ENCODE peak calls at places on chromosomes 16 and 17, in eight cellular contexts. One of them, this sample, is unnamed.
A peak's percentile ranks its signal among the peaks of the same experiment; 100 is the strongest.

GRCh38 chr17:14779236-14779635 is 478.4 kb downstream of the HS3ST3B1 start:
- DNase-seq in NCI-H460: no peak
- DNase-seq in T-helper 2 cell: no peak
- DNase-seq in NCI-H510A treated with DMSO at 0.1 percent for 48 hours: no peak
- DNase-seq in WTC11: no peak
- DNase-seq in GM23248: no peak
- DNase-seq in kidney glomerular epithelial cell: no peak
- DNase-seq in stimulated activated CD4-positive, alpha-beta T cell treated with anti-CD3 and anti-CD28 coated beads, Interleukin-1b, Interleukin-23, amount 100 ng/mL, for 4 hours: no peak
- DNase-seq in this sample: no peak

GRCh38 chr17:17538417-17539391 is 42.5 kb upstream of the RASD1 start:
- DNase-seq in NCI-H460: peak; percentile 11
- DNase-seq in T-helper 2 cell: no peak
- DNase-seq in NCI-H510A treated with DMSO at 0.1 percent for 48 hours: peak; percentile 97
- DNase-seq in WTC11: no peak
- DNase-seq in GM23248: no peak
- DNase-seq in kidney glomerular epithelial cell: no peak
- DNase-seq in stimulated activated CD4-positive, alpha-beta T cell treated with anti-CD3 and anti-CD28 coated beads, Interleukin-1b, Interleukin-23, amount 100 ng/mL, for 4 hours: no peak
- DNase-seq in this sample: no peak

GRCh38 chr16:27703121-27703520 is 153.2 kb downstream of the KATNIP start:
- DNase-seq in NCI-H460: no peak
- DNase-seq in T-helper 2 cell: no peak
- DNase-seq in NCI-H510A treated with DMSO at 0.1 percent for 48 hours: no peak
- DNase-seq in WTC11: no peak
- DNase-seq in GM23248: no peak
- DNase-seq in kidney glomerular epithelial cell: no peak
- DNase-seq in stimulated activated CD4-positive, alpha-beta T cell treated with anti-CD3 and anti-CD28 coated beads, Interleukin-1b, Interleukin-23, amount 100 ng/mL, for 4 hours: no peak
- DNase-seq in this sample: no peak

GRCh38 chr17:73625975-73626706 is 18.1 kb downstream of the SDK2 start:
- DNase-seq in NCI-H460: no peak
- DNase-seq in T-helper 2 cell: no peak
- DNase-seq in NCI-H510A treated with DMSO at 0.1 percent for 48 hours: no peak
- DNase-seq in WTC11: no peak
- DNase-seq in GM23248: no peak
- DNase-seq in kidney glomerular epithelial cell: no peak
- DNase-seq in stimulated activated CD4-positive, alpha-beta T cell treated with anti-CD3 and anti-CD28 coated beads, Interleukin-1b, Interleukin-23, amount 100 ng/mL, for 4 hours: no peak
- DNase-seq in this sample: no peak

GRCh38 chr16:85372627-85373372 is 240.3 kb upstream of the GSE1 start:
- DNase-seq in NCI-H460: no peak
- DNase-seq in T-helper 2 cell: no peak
- DNase-seq in NCI-H510A treated with DMSO at 0.1 percent for 48 hours: no peak
- DNase-seq in WTC11: no peak
- DNase-seq in GM23248: peak; percentile 95
- DNase-seq in kidney glomerular epithelial cell: peak; percentile 64
- DNase-seq in stimulated activated CD4-positive, alpha-beta T cell treated with anti-CD3 and anti-CD28 coated beads, Interleukin-1b, Interleukin-23, amount 100 ng/mL, for 4 hours: no peak
- DNase-seq in this sample: peak; percentile 55

GRCh38 chr17:40598021-40598927 is 33.0 kb upstream of the CCR7 start:
- DNase-seq in NCI-H460: no peak
- DNase-seq in T-helper 2 cell: peak; percentile 42
- DNase-seq in NCI-H510A treated with DMSO at 0.1 percent for 48 hours: no peak
- DNase-seq in WTC11: no peak
- DNase-seq in GM23248: no peak
- DNase-seq in kidney glomerular epithelial cell: no peak
- DNase-seq in stimulated activated CD4-positive, alpha-beta T cell treated with anti-CD3 and anti-CD28 coated beads, Interleukin-1b, Interleukin-23, amount 100 ng/mL, for 4 hours: peak; percentile 75
- DNase-seq in this sample: peak; percentile 92

GRCh38 chr17:57898487-57899311 is 48.9 kb upstream of the MRPS23 start:
- DNase-seq in NCI-H460: no peak
- DNase-seq in T-helper 2 cell: no peak
- DNase-seq in NCI-H510A treated with DMSO at 0.1 percent for 48 hours: no peak
- DNase-seq in WTC11: peak; percentile 80
- DNase-seq in GM23248: peak; percentile 54
- DNase-seq in kidney glomerular epithelial cell: no peak
- DNase-seq in stimulated activated CD4-positive, alpha-beta T cell treated with anti-CD3 and anti-CD28 coated beads, Interleukin-1b, Interleukin-23, amount 100 ng/mL, for 4 hours: no peak
- DNase-seq in this sample: no peak

GRCh38 chr17:53628011-53628410 is 194.7 kb upstream of the KIF2B start:
- DNase-seq in NCI-H460: no peak
- DNase-seq in T-helper 2 cell: no peak
- DNase-seq in NCI-H510A treated with DMSO at 0.1 percent for 48 hours: no peak
- DNase-seq in WTC11: no peak
- DNase-seq in GM23248: peak; percentile 61
- DNase-seq in kidney glomerular epithelial cell: peak; percentile 43
- DNase-seq in stimulated activated CD4-positive, alpha-beta T cell treated with anti-CD3 and anti-CD28 coated beads, Interleukin-1b, Interleukin-23, amount 100 ng/mL, for 4 hours: no peak
- DNase-seq in this sample: no peak

GRCh38 chr17:80071116-80071980 is 30.0 kb upstream of the GAA start:
- DNase-seq in NCI-H460: no peak
- DNase-seq in T-helper 2 cell: no peak
- DNase-seq in NCI-H510A treated with DMSO at 0.1 percent for 48 hours: no peak
- DNase-seq in WTC11: no peak
- DNase-seq in GM23248: peak; percentile 56
- DNase-seq in kidney glomerular epithelial cell: no peak
- DNase-seq in stimulated activated CD4-positive, alpha-beta T cell treated with anti-CD3 and anti-CD28 coated beads, Interleukin-1b, Interleukin-23, amount 100 ng/mL, for 4 hours: no peak
- DNase-seq in this sample: no peak

GRCh38 chr16:1163567-1164055 is 10.7 kb downstream of the CACNA1H start:
- DNase-seq in NCI-H460: peak; percentile 14
- DNase-seq in T-helper 2 cell: no peak
- DNase-seq in NCI-H510A treated with DMSO at 0.1 percent for 48 hours: no peak
- DNase-seq in WTC11: no peak
- DNase-seq in GM23248: peak; percentile 32
- DNase-seq in kidney glomerular epithelial cell: no peak
- DNase-seq in stimulated activated CD4-positive, alpha-beta T cell treated with anti-CD3 and anti-CD28 coated beads, Interleukin-1b, Interleukin-23, amount 100 ng/mL, for 4 hours: no peak
- DNase-seq in this sample: no peak

GRCh38 chr17:77748436-77748835 is 210.1 kb upstream of the TNRC6C start:
- DNase-seq in NCI-H460: no peak
- DNase-seq in T-helper 2 cell: no peak
- DNase-seq in NCI-H510A treated with DMSO at 0.1 percent for 48 hours: no peak
- DNase-seq in WTC11: no peak
- DNase-seq in GM23248: no peak
- DNase-seq in kidney glomerular epithelial cell: no peak
- DNase-seq in stimulated activated CD4-positive, alpha-beta T cell treated with anti-CD3 and anti-CD28 coated beads, Interleukin-1b, Interleukin-23, amount 100 ng/mL, for 4 hours: no peak
- DNase-seq in this sample: no peak

GRCh38 chr17:36182176-36183000 is 6.0 kb upstream of the TBC1D3B start:
- DNase-seq in NCI-H460: no peak
- DNase-seq in T-helper 2 cell: no peak
- DNase-seq in NCI-H510A treated with DMSO at 0.1 percent for 48 hours: no peak
- DNase-seq in WTC11: peak; percentile 68
- DNase-seq in GM23248: peak; percentile 67
- DNase-seq in kidney glomerular epithelial cell: no peak
- DNase-seq in stimulated activated CD4-positive, alpha-beta T cell treated with anti-CD3 and anti-CD28 coated beads, Interleukin-1b, Interleukin-23, amount 100 ng/mL, for 4 hours: no peak
- DNase-seq in this sample: no peak